ENCODE peak calls at places on chromosomes 5 and 9, in five cellular contexts. A, X, L, P and B are unnamed samples.

GRCh38 chr5:989961-990530 is 18.6 kb upstream of the NKD2 start:
- DNase-seq in L (no peak), P (peak; percentile 90), X (peak; percentile 46), A (no peak), B (peak; percentile 59)

GRCh38 chr9:121698627-121699270 is 47.3 kb downstream of the DAB2IP start:
- DNase-seq in A (peak; percentile 28), P (no peak), X (no peak), L (peak; percentile 85), B (no peak)

GRCh38 chr9:114953917-114954316 is 23.5 kb upstream of the TNFSF8 start:
- DNase-seq in X (peak; percentile 69), A (no peak), L (no peak), P (no peak), B (peak; percentile 31)

GRCh38 chr9:23309800-23310199 is 516.2 kb downstream of the ELAVL2 start:
- DNase-seq in L (no peak), A (no peak), P (no peak), X (no peak), B (no peak)

GRCh38 chr9:97557606-97558095 is 56.2 kb downstream of the TMOD1 start:
- DNase-seq in A (no peak), L (peak; percentile 64), X (peak; percentile 86), P (peak; percentile 87), B (peak; percentile 86)

GRCh38 chr5:171505473-171506043 is 86.1 kb downstream of the FGF18 start:
- DNase-seq in P (no peak), L (no peak), A (no peak), X (no peak), B (no peak)

GRCh38 chr9:89991204-89991790 is 386.5 kb downstream of the GADD45G start:
- DNase-seq in A (no peak), P (no peak), L (no peak), X (no peak), B (no peak)

GRCh38 chr9:21711504-21711903 is 90.9 kb upstream of the MTAP start:
- DNase-seq in X (no peak), A (no peak), L (no peak), P (no peak), B (no peak)

GRCh38 chr9:137492464-137493162 is 33.5 kb upstream of the NSMF start:
- DNase-seq in L (peak; percentile 57), A (peak; percentile 99), X (no peak), P (no peak), B (no peak)

GRCh38 chr9:129084087-129084486 is 3.2 kb downstream of the DOLPP1 start:
- DNase-seq in L (no peak), X (peak; percentile 40), A (no peak), P (no peak), B (no peak)

GRCh38 chr5:54900906-54901725 is 84.3 kb downstream of the ESM1 start:
- DNase-seq in X (peak; percentile 52), L (no peak), A (no peak), P (peak; percentile 89), B (peak; percentile 58)

GRCh38 chr9:23635276-23635675 is 190.8 kb downstream of the ELAVL2 start:
- DNase-seq in P (no peak), L (no peak), X (no peak), A (no peak), B (no peak)

GRCh38 chr9:86098793-86099694 is at the start of gene GOLM1:
- DNase-seq in X (peak; percentile 59), A (peak; percentile 58), P (peak; percentile 73), L (peak; percentile 82), B (no peak)

GRCh38 chr5:120228262-120229031 is 235.7 kb upstream of the PRR16 start:
- DNase-seq in L (no peak), P (no peak), X (no peak), A (no peak), B (no peak)

GRCh38 chr9:104177003-104177611 is 83.0 kb downstream of the SMC2 start:
- DNase-seq in P (no peak), L (no peak), X (peak; percentile 32), A (no peak), B (no peak)

GRCh38 chr5:155260798-155261197 is 247.2 kb downstream of the KIF4B start:
- DNase-seq in A (no peak), L (no peak), X (peak; percentile 5), P (no peak), B (no peak)

GRCh38 chr9:125883548-125883947 is 136.4 kb downstream of the PBX3 start:
- DNase-seq in P (no peak), X (no peak), L (no peak), A (no peak), B (no peak)

GRCh38 chr5:114018178-114018577 is 343.7 kb upstream of the KCNN2 start:
- DNase-seq in X (peak; percentile 3), L (no peak), A (no peak), P (no peak), B (no peak)

GRCh38 chr9:131960805-131961495 is 118.7 kb downstream of the MED27 start:
- DNase-seq in P (no peak), L (no peak), X (no peak), A (no peak), B (no peak)

GRCh38 chr9:36551129-36551528 is 21.6 kb upstream of the MELK start:
- DNase-seq in A (no peak), L (no peak), P (no peak), X (no peak), B (no peak)

GRCh38 chr9:110217656-110218099 is 9.7 kb upstream of the C9orf152 start:
- DNase-seq in A (no peak), P (no peak), L (no peak), X (peak; percentile 33), B (no peak)

GRCh38 chr5:110442856-110443255 is 283.6 kb downstream of the TMEM232 start:
- DNase-seq in A (no peak), P (no peak), X (no peak), L (peak; percentile 44), B (no peak)

GRCh38 chr9:76810377-76810957 is 46.2 kb downstream of the PCA3 start:
- DNase-seq in X (peak; percentile 52), P (no peak), L (no peak), A (peak; percentile 20), B (peak; percentile 12)

GRCh38 chr5:149760700-149761187 is 30.6 kb downstream of the PPARGC1B start:
- DNase-seq in X (no peak), L (peak; percentile 18), A (no peak), P (no peak), B (no peak)

GRCh38 chr9:133964463-133964862 is 27.7 kb downstream of the VAV2 start:
- DNase-seq in P (no peak), X (no peak), A (no peak), L (no peak), B (no peak)

GRCh38 chr9:134964686-134965085 is 47.0 kb upstream of the FCN1 start:
- DNase-seq in A (no peak), L (peak; percentile 18), X (no peak), P (peak; percentile 33), B (no peak)

DNA sequence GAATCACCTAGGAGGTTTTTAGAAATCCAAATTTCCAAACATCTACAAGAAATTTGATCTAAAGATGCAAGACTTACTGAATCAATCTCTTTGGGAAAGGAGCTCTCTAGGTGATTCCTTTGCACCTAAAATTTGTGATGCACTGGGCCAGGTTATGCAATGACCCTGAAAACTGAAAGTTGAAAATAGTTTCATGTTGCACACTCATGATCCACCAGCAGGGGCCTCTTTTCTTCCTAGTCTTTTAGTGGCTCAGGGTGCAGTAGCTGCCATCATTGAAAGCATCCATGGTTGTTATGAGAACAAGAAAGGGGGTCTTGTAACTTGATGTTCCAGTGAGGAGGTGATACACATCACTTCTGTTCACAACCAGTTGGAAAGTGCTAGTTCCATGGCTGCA is 486.8 kb downstream of the PSAT1 start:
- DNase-seq in P (no peak), A (no peak), L (no peak), X (no peak), B (no peak)
- TF ChIP-seq CTCF in P (no peak), A (no peak), L (no peak), X (no peak), B (no peak)

DNA sequence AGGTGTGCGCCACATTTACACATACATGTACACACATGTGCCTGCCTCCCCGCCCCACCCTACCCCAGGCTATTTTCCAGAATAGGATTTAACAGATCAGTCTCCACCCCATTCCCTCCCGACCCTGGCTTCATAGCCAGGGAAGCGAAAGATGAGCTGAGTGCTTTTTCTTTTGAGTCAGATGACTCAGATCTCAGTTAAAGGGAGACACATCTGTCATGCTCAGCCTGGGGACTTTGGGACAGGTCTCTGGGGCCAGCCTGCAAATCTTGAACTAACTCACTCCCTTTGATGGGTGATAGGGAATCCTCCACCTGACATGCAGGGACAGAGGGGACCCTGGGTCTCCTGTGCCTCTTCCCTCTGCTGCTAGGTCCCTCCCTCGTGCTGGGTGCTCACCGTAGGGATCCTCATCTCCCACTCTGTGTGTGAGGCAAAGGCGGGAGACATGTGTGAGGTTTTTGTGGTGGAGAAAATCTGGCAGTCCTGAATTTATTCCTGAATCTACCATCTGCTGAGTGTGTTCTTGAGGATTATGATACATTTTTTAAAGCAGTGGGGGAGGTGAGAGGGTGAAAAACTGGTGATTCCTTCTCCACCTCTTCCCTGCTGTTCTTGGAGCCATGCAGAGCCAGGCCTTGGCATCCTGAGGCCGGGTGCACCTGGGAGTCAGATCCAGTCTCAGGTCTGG is 37.6 kb downstream of the NEUROG1 start:
- DNase-seq in L (no peak), X (no peak), P (no peak), A (no peak), B (no peak)
- H3K27me3 ChIP-seq in L (no peaks in the 10 kb centered on the region), X (no peaks in the 10 kb centered on the region), P (no peaks in the 10 kb centered on the region), A (no peaks in the 10 kb centered on the region), B (no peaks in the 10 kb centered on the region)

GRCh38 chr9:38062106-38062497 is 6.9 kb downstream of the SHB start:
- DNase-seq in P (peak; percentile 10), L (no peak), A (no peak), X (no peak), B (no peak)

GRCh38 chr9:38063363-38063707 is 5.7 kb downstream of the SHB start:
- DNase-seq in P (no peak), X (no peak), A (no peak), L (peak; percentile 45), B (no peak)

GRCh38 chr9:38061326-38061947 is 7.6 kb downstream of the SHB start:
- DNase-seq in X (no peak), A (no peak), L (peak; percentile 24), P (peak; percentile 53), B (no peak)

GRCh38 chr9:38060688-38061087 is 8.3 kb downstream of the SHB start:
- DNase-seq in X (no peak), A (no peak), P (peak; percentile 43), L (no peak), B (no peak)

DNA sequence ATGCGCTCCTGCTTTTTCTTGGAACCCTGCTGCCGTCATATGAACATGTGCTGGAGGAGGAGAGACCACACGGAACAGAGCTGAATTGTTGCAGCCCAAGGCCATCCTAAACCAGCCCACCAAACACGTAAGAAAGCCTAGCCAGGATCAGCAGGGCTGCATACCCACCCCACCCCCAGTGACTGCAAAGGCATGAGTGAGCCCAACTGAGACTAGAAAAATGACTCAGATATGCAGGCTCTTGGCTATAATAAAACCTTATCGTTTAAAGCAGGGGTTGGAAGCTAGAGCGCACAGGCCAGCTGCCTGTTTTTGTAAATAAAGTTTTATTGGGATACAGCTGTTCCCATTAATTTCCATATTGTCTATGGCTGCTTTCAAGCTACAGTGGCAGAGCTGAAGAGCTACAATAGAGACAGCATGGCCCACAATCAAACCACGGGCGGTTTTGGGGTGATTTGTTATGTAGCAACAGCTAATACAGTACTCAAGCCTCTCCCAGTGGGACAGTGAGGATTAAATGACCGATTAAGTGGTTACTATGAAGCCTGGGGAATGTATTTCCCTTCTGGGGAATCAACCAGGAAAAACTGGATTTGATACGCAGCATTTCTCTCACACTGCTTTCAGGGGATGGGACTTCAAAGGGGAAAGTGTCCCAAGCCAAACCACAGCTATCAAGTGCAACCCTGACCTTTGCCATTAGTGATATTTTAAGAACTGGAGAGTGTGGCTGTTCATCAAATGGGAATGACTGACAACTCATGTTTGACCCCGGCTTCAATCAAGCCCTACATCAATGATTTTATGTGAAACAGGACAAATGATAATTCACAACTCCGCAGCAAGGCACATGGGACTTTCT is 6.3 kb downstream of the SHB start:
- DNase-seq in P (no peak), X (no peak), L (peak; percentile 30), A (peak; percentile 63), B (no peak)
- H3K4me3 ChIP-seq in P (no peak overlapping the region), X (no peak overlapping the region), L (no peak overlapping the region), A (no peak overlapping the region), B (no peak overlapping the region)

GRCh38 chr9:9920425-9920824 is 692.4 kb downstream of the PTPRD start:
- DNase-seq in A (no peak), L (no peak), X (no peak), P (no peak), B (no peak)
- TF ChIP-seq CTCF in A (no peak), L (no peak), X (no peak), P (no peak), B (no peak)